ENCODE peak calls at places on chromosomes 2 and 18, in six cellular contexts. Z is CD8-positive, alpha-beta memory T cell; S is epithelial cell of esophagus; R is mucosa of descending colon; N is fibroblast of the aortic adventitia; W is HL-60. U is an unnamed sample.
A peak's percentile ranks its signal among the peaks of the same experiment; 100 is the strongest.

GRCh38 chr2:236749346-236749745 is 179.7 kb downstream of the ACKR3 start:
- DNase-seq in Z (no peak), S (peak; percentile 80), R (no peak), W (no peak), N (peak; percentile 39), U (no peak)

GRCh38 chr18:23725351-23725750 is 36.1 kb downstream of the LAMA3 start:
- DNase-seq in W (no peak), R (no peak), S (no peak), Z (no peak), N (no peak), U (no peak)

GRCh38 chr2:219851169-219851568 is 223.7 kb downstream of the SLC4A3 start:
- DNase-seq in W (no peak), S (no peak), Z (no peak), R (no peak), N (no peak), U (no peak)

GRCh38 chr2:166223298-166223697 is 95.5 kb upstream of the SCN1A start:
- DNase-seq in N (no peak), S (no peak), R (no peak), Z (no peak), W (no peak), U (no peak)

GRCh38 chr2:240149943-240150784 is 9.7 kb upstream of the OTOS start:
- DNase-seq in S (peak; percentile 48), N (peak; percentile 30), R (no peak), Z (no peak), W (no peak), U (no peak)

GRCh38 chr2:203061346-203061745 is 46.7 kb downstream of the NBEAL1 start:
- DNase-seq in N (peak; percentile 49), W (no peak), Z (no peak), S (no peak), R (no peak), U (no peak)

GRCh38 chr2:172449916-172450550 is 22.6 kb downstream of the ITGA6 start:
- DNase-seq in W (no peak), R (no peak), Z (no peak), S (peak; percentile 82), N (no peak), U (no peak)

GRCh38 chr2:28750316-28751101 is 1.1 kb upstream of the PPP1CB start:
- DNase-seq in R (no peak), Z (peak; percentile 6), N (peak; percentile 72), W (peak; percentile 41), S (peak; percentile 22), U (no peak)

GRCh38 chr2:140529706-140530105 is 1601.1 kb downstream of the LRP1B start:
- DNase-seq in S (no peak), Z (no peak), W (no peak), R (no peak), N (no peak), U (no peak)

GRCh38 chr2:74935883-74936483 is 22.5 kb upstream of the POLE4 start:
- DNase-seq in R (no peak), W (no peak), Z (no peak), N (no peak), S (peak; percentile 91), U (no peak)

GRCh38 chr2:231672617-231673347 is 35.5 kb upstream of the PTMA start:
- DNase-seq in Z (no peak), W (peak; percentile 59), N (no peak), S (no peak), R (peak; percentile 92), U (no peak)

GRCh38 chr18:59954746-59955145 is 55.0 kb downstream of the PMAIP1 start:
- DNase-seq in R (no peak), Z (no peak), W (no peak), S (peak; percentile 20), N (peak; percentile 51), U (no peak)

GRCh38 chr2:195411219-195411687 is 245.8 kb upstream of the SLC39A10 start:
- DNase-seq in R (no peak), W (no peak), S (no peak), Z (no peak), N (peak; percentile 48), U (no peak)

GRCh38 chr18:46481847-46482245 is 175.2 kb downstream of the LOXHD1 start:
- DNase-seq in Z (no peak), S (peak; percentile 81), R (no peak), N (peak; percentile 55), W (no peak), U (no peak)

GRCh38 chr2:769771-770170 is 92.6 kb upstream of the TMEM18 start:
- DNase-seq in Z (no peak), S (no peak), N (no peak), W (no peak), R (no peak), U (no peak)

GRCh38 chr2:148720501-148720998 is 76.0 kb downstream of the EPC2 start:
- DNase-seq in Z (no peak), N (peak; percentile 71), W (no peak), R (no peak), S (no peak), U (peak; percentile 46)

GRCh38 chr2:147843864-147844690 is 752 bp upstream of the ACVR2A start:
- DNase-seq in N (peak; percentile 86), W (peak; percentile 68), Z (peak; percentile 61), S (peak; percentile 94), R (peak; percentile 94), U (peak; percentile 89)

GRCh38 chr2:206728277-206729199 is 10.3 kb upstream of the DYTN start:
- DNase-seq in W (no peak), Z (no peak), S (peak; percentile 57), N (peak; percentile 5), R (no peak), U (no peak)

GRCh38 chr2:197356136-197356535 is 45.6 kb upstream of the ANKRD44 start:
- DNase-seq in N (no peak), W (no peak), S (no peak), Z (no peak), R (no peak), U (no peak)

GRCh38 chr2:200609027-200609614 is 23.3 kb downstream of the AOX1 start:
- DNase-seq in S (peak; percentile 89), Z (no peak), N (peak; percentile 92), W (no peak), R (no peak), U (no peak)

GRCh38 chr2:218431878-218432277 is 13.0 kb downstream of the VIL1 start:
- DNase-seq in Z (no peak), S (no peak), W (no peak), N (no peak), R (no peak), U (no peak)

GRCh38 chr2:208077286-208077685 is 47.0 kb downstream of the CRYGD start:
- DNase-seq in S (no peak), Z (no peak), N (peak; percentile 48), W (no peak), R (no peak), U (no peak)

GRCh38 chr2:152658221-152658620 is 59.0 kb downstream of the PRPF40A start:
- DNase-seq in S (no peak), Z (no peak), N (no peak), R (no peak), W (no peak), U (no peak)

GRCh38 chr2:134398300-134398699 is 144.4 kb downstream of the MGAT5 start:
- DNase-seq in R (no peak), S (peak; percentile 81), Z (no peak), N (peak; percentile 59), W (no peak), U (no peak)

GRCh38 chr2:74577448-74577847 is 22.9 kb downstream of the DOK1 start:
- DNase-seq in R (no peak), W (peak; percentile 89), Z (no peak), N (peak; percentile 73), S (no peak), U (no peak)

GRCh38 chr2:53512071-53512841 is 255.3 kb upstream of the CHAC2 start:
- DNase-seq in S (peak; percentile 72), W (no peak), R (no peak), Z (no peak), N (peak; percentile 48), U (no peak)

GRCh38 chr2:53513167-53513666 is 254.4 kb upstream of the CHAC2 start:
- DNase-seq in S (no peak), N (no peak), R (no peak), Z (no peak), W (no peak), U (no peak)

GRCh38 chr2:53516650-53517049 is 251.0 kb upstream of the CHAC2 start:
- DNase-seq in N (no peak), Z (no peak), S (no peak), W (no peak), R (no peak), U (no peak)

GRCh38 chr2:53511549-53511948 is 256.1 kb upstream of the CHAC2 start:
- DNase-seq in Z (no peak), R (no peak), N (no peak), S (no peak), W (no peak), U (no peak)

GRCh38 chr2:53515435-53516332 is 251.9 kb upstream of the CHAC2 start:
- DNase-seq in R (no peak), N (peak; percentile 11), S (peak; percentile 17), W (no peak), Z (no peak), U (no peak)
- H3K4me3 ChIP-seq in R (no peak overlapping the region), N (no peak overlapping the region), S (no peak overlapping the region), W (no peak overlapping the region), Z (no peak overlapping the region), U (no peak overlapping the region)

DNA sequence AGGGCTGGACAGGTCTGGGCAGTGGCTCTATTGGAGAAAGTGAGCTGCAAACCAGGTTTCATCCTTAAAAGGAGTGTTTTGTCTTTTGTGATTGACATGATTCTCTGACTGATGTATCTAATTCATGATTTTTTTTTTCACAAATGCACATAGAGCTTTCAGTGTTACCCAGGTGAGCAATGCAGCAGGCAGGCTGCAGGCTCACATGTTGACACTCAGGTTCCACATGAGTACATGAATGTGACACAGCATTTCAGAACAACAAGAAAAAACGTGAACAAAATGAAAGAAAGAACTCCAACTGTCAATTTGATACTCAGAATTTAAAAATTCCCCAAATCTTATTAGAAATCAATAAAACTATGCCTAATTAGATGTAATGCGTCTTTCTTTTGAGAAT is 430.2 kb downstream of the LPIN1 start:
- DNase-seq in S (peak; percentile 29), W (no peak), Z (no peak), R (no peak), N (no peak), U (no peak)
- H3K4me3 ChIP-seq in S (no peak overlapping the region), W (no peak overlapping the region), Z (no peak overlapping the region), R (no peak overlapping the region), N (no peak overlapping the region), U (no peak overlapping the region)

GRCh38 chr2:30807249-30807648 is at the start of gene CAPN13:
- DNase-seq in S (peak; percentile 50), W (no peak), R (peak; percentile 74), Z (no peak), N (no peak), U (no peak)
- H3K4me3 ChIP-seq in S (no peak within 1 kb of the TSS), W (no peak within 1 kb of the TSS), R (no peak within 1 kb of the TSS), Z (no peak within 1 kb of the TSS), N (no peak within 1 kb of the TSS), U (no peak within 1 kb of the TSS)

DNA sequence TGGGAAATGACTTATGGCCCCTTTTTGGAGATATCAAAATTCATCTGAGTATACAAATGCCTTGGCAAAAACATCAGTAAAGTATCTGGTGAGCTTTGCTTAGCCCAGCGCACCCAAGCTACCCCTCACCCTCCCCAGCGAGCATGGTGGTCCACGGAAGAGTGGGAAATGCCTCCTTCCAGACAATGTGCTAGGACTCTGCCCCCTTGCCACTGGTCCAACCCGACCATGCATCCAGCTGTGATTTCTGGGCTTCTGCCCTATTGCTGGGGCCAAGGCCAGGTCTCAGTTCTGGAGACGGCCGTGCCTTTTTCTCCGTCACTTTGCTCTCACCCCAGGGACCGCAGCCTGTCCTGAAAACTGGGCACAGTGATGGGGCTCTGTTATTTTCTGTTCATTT is 31.8 kb upstream of the CCL20 start:
- DNase-seq in W (no peak), Z (no peak), S (no peak), R (no peak), N (no peak), U (no peak)
- H3K4me3 ChIP-seq in W (no peak overlapping the region), Z (no peak overlapping the region), S (no peak overlapping the region), R (no peak overlapping the region), N (no peak overlapping the region), U (no peak overlapping the region)

U was measured in dorsolateral prefrontal cortex.